ENCODE peak calls at places on chromosome X, in eight cellular contexts. One of them, this sample, is unnamed.

GRCh38 chrX:18619288-18619687 is 52.6 kb downstream of the RS1 start:
- DNase-seq in AG10803: no peak
- DNase-seq in NCI-H1694 treated with DMSO at 0.1 percent for 48 hours: no peak
- DNase-seq in C1 segment of cervical spinal cord: no peak
- DNase-seq in foreskin fibroblast: no peak
- DNase-seq in ACHN: no peak
- DNase-seq in fibroblast of gingiva: no peak
- DNase-seq in neuronal stem cell: no peak
- DNase-seq in this sample: no peak

GRCh38 chrX:20521245-20521644 is 254.5 kb upstream of the RPS6KA3 start:
- DNase-seq in ACHN: peak; percentile 3
- DNase-seq in C1 segment of cervical spinal cord: no peak
- DNase-seq in neuronal stem cell: no peak
- DNase-seq in fibroblast of gingiva: peak; percentile 64
- DNase-seq in AG10803: peak; percentile 63
- DNase-seq in NCI-H1694 treated with DMSO at 0.1 percent for 48 hours: no peak
- DNase-seq in foreskin fibroblast: peak; percentile 61
- DNase-seq in this sample: no peak

GRCh38 chrX:39176105-39176504 is 374.8 kb downstream of the MID1IP1 start:
- DNase-seq in AG10803: no peak
- DNase-seq in NCI-H1694 treated with DMSO at 0.1 percent for 48 hours: no peak
- DNase-seq in foreskin fibroblast: no peak
- DNase-seq in neuronal stem cell: no peak
- DNase-seq in fibroblast of gingiva: no peak
- DNase-seq in C1 segment of cervical spinal cord: no peak
- DNase-seq in ACHN: no peak
- DNase-seq in this sample: no peak

GRCh38 chrX:22674947-22675346 is 324.8 kb upstream of the DDX53 start:
- DNase-seq in AG10803: no peak
- DNase-seq in NCI-H1694 treated with DMSO at 0.1 percent for 48 hours: no peak
- DNase-seq in neuronal stem cell: no peak
- DNase-seq in fibroblast of gingiva: no peak
- DNase-seq in C1 segment of cervical spinal cord: no peak
- DNase-seq in foreskin fibroblast: no peak
- DNase-seq in ACHN: no peak
- DNase-seq in this sample: peak; percentile 25

GRCh38 chrX:108735087-108735679 is 1.2 kb downstream of the IRS4 start:
- DNase-seq in neuronal stem cell: no peak
- DNase-seq in NCI-H1694 treated with DMSO at 0.1 percent for 48 hours: no peak
- DNase-seq in AG10803: no peak
- DNase-seq in ACHN: no peak
- DNase-seq in C1 segment of cervical spinal cord: no peak
- DNase-seq in foreskin fibroblast: no peak
- DNase-seq in fibroblast of gingiva: no peak
- DNase-seq in this sample: no peak

GRCh38 chrX:21412883-21413282 is 38.7 kb downstream of the CNKSR2 start:
- DNase-seq in ACHN: no peak
- DNase-seq in fibroblast of gingiva: no peak
- DNase-seq in C1 segment of cervical spinal cord: no peak
- DNase-seq in NCI-H1694 treated with DMSO at 0.1 percent for 48 hours: no peak
- DNase-seq in neuronal stem cell: no peak
- DNase-seq in foreskin fibroblast: no peak
- DNase-seq in AG10803: peak; percentile 46
- DNase-seq in this sample: no peak

GRCh38 chrX:74458738-74459137 is 37.4 kb downstream of the SLC16A2 start:
- DNase-seq in fibroblast of gingiva: peak; percentile 58
- DNase-seq in C1 segment of cervical spinal cord: no peak
- DNase-seq in foreskin fibroblast: peak; percentile 39
- DNase-seq in ACHN: peak; percentile 49
- DNase-seq in NCI-H1694 treated with DMSO at 0.1 percent for 48 hours: no peak
- DNase-seq in neuronal stem cell: no peak
- DNase-seq in AG10803: peak; percentile 73
- DNase-seq in this sample: no peak

GRCh38 chrX:95539041-95539440 is 1145.6 kb upstream of the DIAPH2 start:
- DNase-seq in NCI-H1694 treated with DMSO at 0.1 percent for 48 hours: no peak
- DNase-seq in fibroblast of gingiva: no peak
- DNase-seq in C1 segment of cervical spinal cord: no peak
- DNase-seq in foreskin fibroblast: no peak
- DNase-seq in neuronal stem cell: peak; percentile 1
- DNase-seq in AG10803: no peak
- DNase-seq in ACHN: no peak
- DNase-seq in this sample: no peak

GRCh38 chrX:55908685-55909212 is 191.2 kb downstream of the RRAGB start:
- DNase-seq in foreskin fibroblast: no peak
- DNase-seq in ACHN: peak; percentile 15
- DNase-seq in AG10803: peak; percentile 3
- DNase-seq in C1 segment of cervical spinal cord: peak; percentile 2
- DNase-seq in neuronal stem cell: peak; percentile 3
- DNase-seq in NCI-H1694 treated with DMSO at 0.1 percent for 48 hours: no peak
- DNase-seq in fibroblast of gingiva: no peak
- DNase-seq in this sample: no peak

GRCh38 chrX:3527811-3528210 is 181.4 kb upstream of the MXRA5 start:
- DNase-seq in C1 segment of cervical spinal cord: no peak
- DNase-seq in AG10803: no peak
- DNase-seq in foreskin fibroblast: no peak
- DNase-seq in ACHN: no peak
- DNase-seq in fibroblast of gingiva: no peak
- DNase-seq in NCI-H1694 treated with DMSO at 0.1 percent for 48 hours: no peak
- DNase-seq in neuronal stem cell: no peak
- DNase-seq in this sample: no peak

GRCh38 chrX:75211976-75212375 is 55.9 kb upstream of the ABCB7 start:
- DNase-seq in C1 segment of cervical spinal cord: no peak
- DNase-seq in fibroblast of gingiva: no peak
- DNase-seq in AG10803: no peak
- DNase-seq in NCI-H1694 treated with DMSO at 0.1 percent for 48 hours: no peak
- DNase-seq in ACHN: no peak
- DNase-seq in neuronal stem cell: no peak
- DNase-seq in foreskin fibroblast: no peak
- DNase-seq in this sample: no peak

GRCh38 chrX:5236096-5236495 is 992.6 kb downstream of the NLGN4X start:
- DNase-seq in neuronal stem cell: no peak
- DNase-seq in C1 segment of cervical spinal cord: no peak
- DNase-seq in foreskin fibroblast: no peak
- DNase-seq in fibroblast of gingiva: no peak
- DNase-seq in ACHN: peak; percentile 5
- DNase-seq in NCI-H1694 treated with DMSO at 0.1 percent for 48 hours: no peak
- DNase-seq in AG10803: no peak
- DNase-seq in this sample: no peak

GRCh38 chrX:30593435-30594200 is 16.1 kb upstream of the TASL start:
- DNase-seq in ACHN: no peak
- DNase-seq in AG10803: no peak
- DNase-seq in C1 segment of cervical spinal cord: no peak
- DNase-seq in neuronal stem cell: no peak
- DNase-seq in foreskin fibroblast: no peak
- DNase-seq in fibroblast of gingiva: no peak
- DNase-seq in NCI-H1694 treated with DMSO at 0.1 percent for 48 hours: no peak
- DNase-seq in this sample: no peak

GRCh38 chrX:96440941-96441340 is 243.7 kb upstream of the DIAPH2 start:
- DNase-seq in AG10803: no peak
- DNase-seq in ACHN: no peak
- DNase-seq in NCI-H1694 treated with DMSO at 0.1 percent for 48 hours: no peak
- DNase-seq in C1 segment of cervical spinal cord: no peak
- DNase-seq in neuronal stem cell: no peak
- DNase-seq in foreskin fibroblast: no peak
- DNase-seq in fibroblast of gingiva: peak; percentile 8
- DNase-seq in this sample: no peak

GRCh38 chrX:107204063-107204605 is 2.1 kb downstream of the NUP62CL start:
- DNase-seq in foreskin fibroblast: no peak
- DNase-seq in C1 segment of cervical spinal cord: no peak
- DNase-seq in fibroblast of gingiva: no peak
- DNase-seq in AG10803: no peak
- DNase-seq in ACHN: peak; percentile 24
- DNase-seq in neuronal stem cell: no peak
- DNase-seq in NCI-H1694 treated with DMSO at 0.1 percent for 48 hours: no peak
- DNase-seq in this sample: no peak

GRCh38 chrX:19799319-19800182 is 87.8 kb downstream of the SH3KBP1 start:
- DNase-seq in fibroblast of gingiva: peak; percentile 51
- DNase-seq in foreskin fibroblast: peak; percentile 37
- DNase-seq in neuronal stem cell: no peak
- DNase-seq in C1 segment of cervical spinal cord: no peak
- DNase-seq in ACHN: no peak
- DNase-seq in NCI-H1694 treated with DMSO at 0.1 percent for 48 hours: peak; percentile 65
- DNase-seq in AG10803: peak; percentile 72
- DNase-seq in this sample: peak; percentile 47

GRCh38 chrX:139823806-139824205 is 109.0 kb downstream of the ATP11C start:
- DNase-seq in neuronal stem cell: no peak
- DNase-seq in ACHN: no peak
- DNase-seq in NCI-H1694 treated with DMSO at 0.1 percent for 48 hours: no peak
- DNase-seq in foreskin fibroblast: no peak
- DNase-seq in C1 segment of cervical spinal cord: no peak
- DNase-seq in fibroblast of gingiva: peak; percentile 6
- DNase-seq in AG10803: no peak
- DNase-seq in this sample: no peak

GRCh38 chrX:118552501-118552900 is 56.9 kb downstream of the DOCK11 start:
- DNase-seq in foreskin fibroblast: peak; percentile 71
- DNase-seq in neuronal stem cell: no peak
- DNase-seq in NCI-H1694 treated with DMSO at 0.1 percent for 48 hours: no peak
- DNase-seq in fibroblast of gingiva: peak; percentile 15
- DNase-seq in C1 segment of cervical spinal cord: no peak
- DNase-seq in AG10803: peak; percentile 62
- DNase-seq in ACHN: peak; percentile 31
- DNase-seq in this sample: no peak

GRCh38 chrX:56232221-56233082 is at the start of gene KLF8:
- DNase-seq in C1 segment of cervical spinal cord: no peak
- DNase-seq in fibroblast of gingiva: peak; percentile 3
- DNase-seq in AG10803: no peak
- DNase-seq in ACHN: peak; percentile 40
- DNase-seq in NCI-H1694 treated with DMSO at 0.1 percent for 48 hours: no peak
- DNase-seq in neuronal stem cell: no peak
- DNase-seq in foreskin fibroblast: no peak
- DNase-seq in this sample: no peak

GRCh38 chrX:154369453-154370299 is 4.8 kb downstream of the FLNA start:
- DNase-seq in C1 segment of cervical spinal cord: peak; percentile 66
- DNase-seq in ACHN: peak; percentile 84
- DNase-seq in foreskin fibroblast: peak; percentile 94
- DNase-seq in NCI-H1694 treated with DMSO at 0.1 percent for 48 hours: peak; percentile 60
- DNase-seq in fibroblast of gingiva: peak; percentile 97
- DNase-seq in neuronal stem cell: peak; percentile 84
- DNase-seq in AG10803: peak; percentile 97
- DNase-seq in this sample: peak; percentile 57

GRCh38 chrX:18424482-18425198 is 768 bp upstream of the CDKL5 start:
- DNase-seq in AG10803: peak; percentile 27
- DNase-seq in foreskin fibroblast: peak; percentile 37
- DNase-seq in ACHN: peak; percentile 39
- DNase-seq in C1 segment of cervical spinal cord: no peak
- DNase-seq in NCI-H1694 treated with DMSO at 0.1 percent for 48 hours: peak; percentile 29
- DNase-seq in neuronal stem cell: no peak
- DNase-seq in fibroblast of gingiva: peak; percentile 10
- DNase-seq in this sample: no peak

This sample was measured in NCI-H446.